ENCODE peak calls at places on chromosomes 2 and 18, in nine cellular contexts. L, V, A, U, C, W, G, F and B are unnamed samples.

GRCh38 chr2:233197022-233197421 is 54.5 kb upstream of the ATG16L1 start:
- DNase-seq in F (no peak), C (no peak), G (no peak), W (no peak), V (no peak), A (no peak), U (no peak), L (no peak), B (no peak)

GRCh38 chr2:181196401-181196800 is 216.0 kb downstream of the UBE2E3 start:
- DNase-seq in V (no peak), F (no peak), L (no peak), C (no peak), A (no peak), W (no peak), G (no peak), U (no peak), B (no peak)

GRCh38 chr2:109560265-109560664 is 53.5 kb downstream of the SEPTIN10 start:
- DNase-seq in C (no peak), A (peak), L (no peak), F (no peak), V (peak), W (no peak), U (no peak), G (no peak), B (no peak)

GRCh38 chr2:209696836-209697711 is 74.6 kb upstream of the UNC80 start:
- DNase-seq in L (no peak), G (no peak), F (no peak), U (no peak), A (no peak), V (no peak), W (no peak), C (no peak), B (no peak)

GRCh38 chr2:226771067-226771466 is 28.6 kb downstream of the IRS1 start:
- DNase-seq in V (no peak), A (no peak), F (peak), L (no peak), U (no peak), G (no peak), C (no peak), W (no peak), B (no peak)

GRCh38 chr2:1628893-1629292 is 115.4 kb downstream of the PXDN start:
- DNase-seq in L (no peak), W (no peak), C (no peak), A (peak), F (no peak), V (peak), G (no peak), U (no peak), B (no peak)

GRCh38 chr2:198322275-198322674 is 517.9 kb downstream of the PLCL1 start:
- DNase-seq in A (no peak), F (no peak), U (no peak), W (no peak), C (no peak), L (no peak), V (no peak), G (no peak), B (no peak)

GRCh38 chr18:43108882-43109281 is 6.6 kb downstream of the RIT2 start:
- DNase-seq in V (no peak), U (no peak), L (no peak), A (no peak), F (no peak), C (peak), G (no peak), W (no peak), B (no peak)

GRCh38 chr2:172693037-172693436 is 42.6 kb upstream of the RAPGEF4 start:
- DNase-seq in W (no peak), F (peak), A (peak), C (peak), V (peak), L (peak), U (peak), G (no peak), B (no peak)

GRCh38 chr2:25252291-25253152 is 84.1 kb upstream of the POMC start:
- DNase-seq in V (peak), G (peak), L (peak), A (peak), C (no peak), W (peak), F (peak), U (peak), B (peak)

GRCh38 chr2:2269989-2270562 is 61.0 kb downstream of the MYT1L start:
- DNase-seq in W (no peak), L (no peak), V (no peak), A (no peak), F (no peak), G (no peak), U (no peak), C (peak), B (no peak)

GRCh38 chr18:35415511-35416427 is 38.6 kb upstream of the ZNF396 start:
- DNase-seq in L (no peak), A (no peak), C (peak), V (no peak), W (no peak), F (no peak), U (no peak), G (no peak), B (no peak)

GRCh38 chr2:196538189-196538588 is 101.3 kb upstream of the CCDC150 start:
- DNase-seq in A (no peak), W (no peak), V (no peak), U (no peak), L (no peak), G (no peak), C (no peak), F (no peak), B (no peak)

GRCh38 chr2:2178921-2179320 is 152.2 kb downstream of the MYT1L start:
- DNase-seq in U (no peak), A (no peak), C (no peak), F (no peak), L (no peak), V (no peak), G (no peak), W (no peak), B (no peak)

GRCh38 chr2:107430006-107430405 is 396.7 kb upstream of the RGPD4 start:
- DNase-seq in G (no peak), C (no peak), W (no peak), U (no peak), A (no peak), L (no peak), F (no peak), V (no peak), B (no peak)

GRCh38 chr2:214542866-214543265 is 132.0 kb downstream of the VWC2L start:
- DNase-seq in W (no peak), G (no peak), V (no peak), L (no peak), A (no peak), U (peak), C (no peak), F (no peak), B (no peak)

GRCh38 chr2:200483729-200484198 is 26.1 kb downstream of the KCTD18 start:
- DNase-seq in A (peak), L (no peak), V (no peak), F (no peak), G (peak), U (no peak), C (no peak), W (peak), B (peak)

GRCh38 chr2:99880148-99880983 is 262.0 kb downstream of the AFF3 start:
- DNase-seq in A (no peak), C (peak), V (peak), F (no peak), U (peak), L (no peak), G (no peak), W (no peak), B (no peak)

GRCh38 chr2:126881591-126881990 is 17.1 kb upstream of the TEX51 start:
- DNase-seq in V (no peak), F (no peak), G (no peak), A (no peak), U (no peak), L (no peak), C (no peak), W (no peak), B (no peak)

GRCh38 chr2:208360259-208361076 is 46.1 kb upstream of the PTH2R start:
- DNase-seq in F (no peak), L (no peak), A (no peak), G (no peak), C (no peak), W (no peak), V (no peak), U (no peak), B (no peak)

GRCh38 chr18:62418258-62418657 is 93.1 kb downstream of the TNFRSF11A start:
- DNase-seq in A (no peak), W (no peak), G (no peak), C (no peak), F (no peak), V (no peak), L (no peak), U (no peak), B (no peak)

GRCh38 chr2:96148410-96149217 is 3.4 kb upstream of the DUSP2 start:
- DNase-seq in F (peak), G (no peak), L (peak), C (no peak), V (peak), U (peak), A (peak), W (peak), B (peak)

GRCh38 chr2:38155-38554 is 8.2 kb downstream of the FAM110C start:
- DNase-seq in U (no peak), F (no peak), L (no peak), V (no peak), W (no peak), A (peak), C (no peak), G (no peak), B (no peak)

GRCh38 chr2:234364718-234365117 is 132.2 kb downstream of the ARL4C start:
- DNase-seq in U (no peak), F (no peak), V (no peak), W (no peak), G (no peak), A (no peak), C (no peak), L (no peak), B (no peak)

GRCh38 chr2:109399061-109399460 is 214.7 kb downstream of the SEPTIN10 start:
- DNase-seq in U (peak), F (no peak), G (no peak), V (no peak), W (no peak), L (no peak), C (no peak), A (no peak), B (no peak)

GRCh38 chr2:109324859-109325258 is 195.9 kb downstream of the SH3RF3 start:
- DNase-seq in C (no peak), L (no peak), U (peak), A (no peak), G (no peak), F (peak), W (no peak), V (peak), B (no peak)

GRCh38 chr18:50866765-50867164 is 12.2 kb upstream of the ME2 start:
- DNase-seq in G (no peak), L (no peak), V (peak), F (no peak), W (no peak), A (peak), U (no peak), C (peak), B (no peak)

GRCh38 chr2:46082531-46083485 is 214.4 kb upstream of the EPAS1 start:
- DNase-seq in W (no peak), U (peak), F (peak), G (no peak), V (no peak), L (no peak), A (no peak), C (no peak), B (no peak)

GRCh38 chr18:12308386-12309100 is 502 bp downstream of the TUBB6 start:
- DNase-seq in W (peak), V (peak), L (no peak), A (peak), U (peak), F (peak), C (no peak), G (peak), B (peak)

GRCh38 chr2:29012211-29012681 is 31.1 kb downstream of the TOGARAM2 start:
- DNase-seq in W (no peak), C (no peak), F (peak), U (peak), L (no peak), A (no peak), G (no peak), V (no peak), B (no peak)

GRCh38 chr2:230952226-230952956 is 27.3 kb upstream of the GPR55 start:
- DNase-seq in W (no peak), V (no peak), U (no peak), F (no peak), G (no peak), A (no peak), L (no peak), C (no peak), B (no peak)

GRCh38 chr18:73316513-73316912 is 448.7 kb upstream of the NETO1 start:
- DNase-seq in C (no peak), U (no peak), G (no peak), F (no peak), L (no peak), V (no peak), W (no peak), A (no peak), B (no peak)

GRCh38 chr2:145777914-145778313 is 1258.0 kb upstream of the ZEB2 start:
- DNase-seq in U (no peak), F (no peak), W (no peak), L (no peak), V (no peak), C (no peak), A (no peak), G (no peak), B (no peak)

GRCh38 chr2:186059096-186059495 is 320.5 kb downstream of the FSIP2 start:
- DNase-seq in A (peak), U (no peak), W (no peak), G (no peak), V (peak), F (peak), C (peak), L (no peak), B (no peak)

GRCh38 chr18:48020337-48021250 is 90.1 kb upstream of the SMAD2 start:
- DNase-seq in W (no peak), L (no peak), U (no peak), C (no peak), A (no peak), G (no peak), F (no peak), V (no peak), B (no peak)

GRCh38 chr2:8554296-8554806 is 127.5 kb upstream of the ID2 start:
- DNase-seq in G (no peak), V (no peak), F (no peak), A (no peak), W (no peak), C (no peak), U (no peak), L (no peak), B (no peak)

GRCh38 chr18:79585395-79586370 is 93.9 kb upstream of the CTDP1 start:
- DNase-seq in A (no peak), F (no peak), U (no peak), V (no peak), L (no peak), C (no peak), W (no peak), G (no peak), B (no peak)

GRCh38 chr2:235171511-235172130 is 219.8 kb downstream of the SH3BP4 start:
- DNase-seq in G (no peak), W (no peak), U (peak), L (no peak), F (no peak), C (no peak), V (no peak), A (no peak), B (no peak)